ENCODE peak calls at places on chromosomes 7 and 10, in nine cellular contexts. H is stomach, N is A549, F is foreskin fibroblast, M is heart right ventricle, D is body of pancreas, B is cardiac muscle cell, J is choroid plexus epithelial cell, V is cardiac fibroblast. Z is an unnamed sample.

GRCh38 chr7:123351506-123352225 is 151.9 kb upstream of the SLC13A1 start:
- DNase-seq in H (no peak), N (no peak), F (no peak), M (no peak), D (no peak), B (peak), J (peak), V (peak), Z (no peak)

GRCh38 chr10:116690356-116691078 is 51.8 kb downstream of the HSPA12A start:
- DNase-seq in H (no peak), N (no peak), F (no peak), M (peak), D (peak), B (peak), J (peak), V (peak), Z (no peak)

GRCh38 chr10:56881218-56881617 is 520.2 kb upstream of the ZWINT start:
- DNase-seq in H (no peak), N (no peak), F (no peak), M (no peak), D (no peak), B (no peak), J (no peak), V (no peak), Z (no peak)

GRCh38 chr7:50729962-50730361 is 52.7 kb downstream of the GRB10 start:
- DNase-seq in H (no peak), N (no peak), F (no peak), M (no peak), D (no peak), B (peak), J (no peak), V (peak), Z (no peak)

GRCh38 chr7:2205036-2205780 is 27.5 kb downstream of the MAD1L1 start:
- DNase-seq in H (no peak), N (no peak), F (no peak), M (no peak), D (no peak), B (no peak), J (peak), V (no peak), Z (peak)

GRCh38 chr10:86971146-86971991 is 3.1 kb downstream of the ADIRF start:
- DNase-seq in H (peak), N (peak), F (peak), M (peak), D (peak), B (peak), J (peak), V (peak), Z (peak)

GRCh38 chr10:79149662-79150443 is 81.1 kb downstream of the ZMIZ1 start:
- DNase-seq in H (peak), N (peak), F (peak), M (peak), D (peak), B (peak), J (peak), V (peak), Z (peak)

GRCh38 chr10:114208351-114208750 is 29.2 kb downstream of the TDRD1 start:
- DNase-seq in H (no peak), N (no peak), F (no peak), M (no peak), D (no peak), B (no peak), J (no peak), V (no peak), Z (no peak)

GRCh38 chr7:7681936-7682329 is 36.5 kb downstream of the RPA3 start:
- DNase-seq in H (no peak), N (no peak), F (no peak), M (no peak), D (no peak), B (no peak), J (no peak), V (no peak), Z (no peak)

GRCh38 chr7:70349031-70349430 is 750.8 kb downstream of the AUTS2 start:
- DNase-seq in H (no peak), N (no peak), F (no peak), M (no peak), D (no peak), B (no peak), J (no peak), V (no peak), Z (no peak)

GRCh38 chr7:68793513-68793912 is 804.8 kb upstream of the AUTS2 start:
- DNase-seq in H (no peak), N (no peak), F (no peak), M (no peak), D (no peak), B (no peak), J (no peak), V (no peak), Z (no peak)

GRCh38 chr7:135386181-135386580 is 123.7 kb downstream of the CNOT4 start:
- DNase-seq in H (no peak), N (no peak), F (peak), M (no peak), D (no peak), B (no peak), J (peak), V (peak), Z (no peak)

GRCh38 chr10:8128511-8128910 is 74.0 kb downstream of the GATA3 start:
- DNase-seq in H (no peak), N (no peak), F (no peak), M (no peak), D (no peak), B (no peak), J (no peak), V (no peak), Z (no peak)

GRCh38 chr10:126872768-126873167 is 32.5 kb upstream of the DOCK1 start:
- DNase-seq in H (no peak), N (no peak), F (no peak), M (no peak), D (no peak), B (no peak), J (peak), V (peak), Z (no peak)

GRCh38 chr7:37352974-37353948 is 95.4 kb downstream of the ELMO1 start:
- DNase-seq in H (no peak), N (no peak), F (no peak), M (no peak), D (no peak), B (no peak), J (no peak), V (no peak), Z (no peak)

GRCh38 chr10:29921071-29921446 is 138.3 kb downstream of the JCAD start:
- DNase-seq in H (no peak), N (no peak), F (no peak), M (no peak), D (no peak), B (no peak), J (no peak), V (no peak), Z (no peak)

GRCh38 chr10:78328592-78329404 is 295.1 kb downstream of the RPS24 start:
- DNase-seq in H (no peak), N (no peak), F (no peak), M (no peak), D (no peak), B (no peak), J (no peak), V (no peak), Z (no peak)

GRCh38 chr7:93575555-93576397 is 1.3 kb upstream of the CALCR start:
- DNase-seq in H (no peak), N (peak), F (no peak), M (no peak), D (no peak), B (no peak), J (no peak), V (no peak), Z (no peak)
- TF ChIP-seq CTCF in H (no peak), N (no peak), F (no peak), M (no peak), D (no peak), B (no peak), J (no peak), V (no peak), Z (no peak)

DNA sequence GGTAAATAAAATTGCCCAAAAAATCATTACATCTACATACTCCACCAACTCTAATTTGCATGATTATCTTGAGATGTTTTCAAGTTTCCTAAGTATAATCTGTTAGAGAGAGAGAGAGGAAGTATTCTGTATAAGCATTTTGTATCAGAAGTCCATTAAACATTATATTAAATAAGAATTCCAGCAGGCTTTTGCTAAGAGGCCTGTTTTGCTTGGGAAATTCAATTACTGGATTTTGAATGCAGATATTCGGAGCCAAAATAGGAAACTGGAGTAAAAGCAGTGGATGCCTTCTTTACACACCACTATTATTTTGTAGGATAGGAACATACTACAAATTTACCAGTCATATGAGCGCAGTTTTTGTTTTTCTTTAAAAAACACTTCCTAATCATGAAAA is 727.8 kb downstream of the CNTNAP2 start:
- DNase-seq in H (no peak), N (no peak), F (no peak), M (no peak), D (no peak), B (no peak), J (no peak), V (no peak), Z (no peak)
- TF ChIP-seq CTCF in H (no peak), N (no peak), F (no peak), M (no peak), D (no peak), B (no peak), J (no peak), V (no peak), Z (no peak)

GRCh38 chr7:106367018-106367420 is 82.2 kb upstream of the NAMPT start:
- DNase-seq in H (no peak), N (no peak), F (peak), M (no peak), D (no peak), B (peak), J (peak), V (peak), Z (no peak)
- TF ChIP-seq CTCF in H (no peak), N (no peak), F (peak), M (peak), D (peak), B (peak), J (peak), V (peak), Z (peak)

GRCh38 chr10:31708513-31708912 is 220.1 kb downstream of the ARHGAP12 start:
- DNase-seq in H (no peak), N (no peak), F (no peak), M (no peak), D (no peak), B (no peak), J (peak), V (peak), Z (no peak)

GRCh38 chr10:31706464-31706863 is 222.2 kb downstream of the ARHGAP12 start:
- DNase-seq in H (no peak), N (no peak), F (no peak), M (no peak), D (no peak), B (no peak), J (no peak), V (no peak), Z (no peak)

GRCh38 chr10:31707578-31708411 is 220.8 kb downstream of the ARHGAP12 start:
- DNase-seq in H (no peak), N (no peak), F (peak), M (peak), D (peak), B (peak), J (peak), V (peak), Z (peak)

GRCh38 chr10:31709028-31709427 is 219.6 kb downstream of the ARHGAP12 start:
- DNase-seq in H (no peak), N (no peak), F (no peak), M (no peak), D (no peak), B (no peak), J (peak), V (peak), Z (no peak)

GRCh38 chr10:31706921-31707571 is 221.6 kb downstream of the ARHGAP12 start:
- DNase-seq in H (no peak), N (no peak), F (no peak), M (peak), D (no peak), B (peak), J (peak), V (no peak), Z (no peak)
- TF ChIP-seq CTCF in H (no peak), N (no peak), F (no peak), M (no peak), D (no peak), B (no peak), J (no peak), V (no peak), Z (no peak)

DNA sequence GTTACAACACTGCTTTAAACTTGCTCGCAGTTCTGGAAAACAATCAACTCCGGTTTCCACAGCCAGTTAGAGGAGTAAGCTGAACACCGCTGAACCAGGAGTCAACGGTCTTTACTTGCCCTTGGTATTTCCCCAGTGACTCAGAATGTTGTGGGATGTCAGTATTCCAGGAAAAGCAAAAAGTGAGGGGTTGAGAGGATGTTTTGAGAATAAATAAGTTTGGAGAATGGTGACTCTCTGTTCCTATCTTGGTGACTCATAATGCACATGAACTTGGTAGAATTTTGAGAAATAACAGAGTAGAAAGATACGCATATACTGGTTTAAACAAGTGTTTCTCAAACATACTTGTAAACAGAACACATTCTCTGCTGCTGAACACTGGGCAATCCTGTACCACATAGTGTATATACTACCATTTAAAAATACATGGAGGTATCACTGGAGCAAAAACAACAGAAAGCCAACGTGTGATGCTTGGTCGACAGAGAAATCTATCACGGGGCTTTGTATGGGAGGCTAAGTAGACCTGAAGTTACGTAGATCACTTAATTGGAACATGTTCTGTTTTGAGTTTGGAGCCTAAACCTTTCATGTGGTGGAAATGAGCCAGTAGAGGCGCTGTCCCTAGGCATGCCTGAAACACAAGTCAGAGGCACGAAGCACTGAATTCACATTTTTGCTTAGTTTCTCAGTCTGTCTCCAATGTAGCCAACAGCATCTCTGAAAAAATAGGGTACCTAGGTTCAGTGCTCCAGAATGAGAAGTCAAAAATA is 534.3 kb downstream of the PARD3 start:
- DNase-seq in H (no peak), N (peak), F (peak), M (no peak), D (no peak), B (peak), J (peak), V (peak), Z (peak)
- TF ChIP-seq CTCF in H (no peak), N (peak), F (no peak), M (no peak), D (no peak), B (peak), J (peak), V (peak), Z (no peak)

DNA sequence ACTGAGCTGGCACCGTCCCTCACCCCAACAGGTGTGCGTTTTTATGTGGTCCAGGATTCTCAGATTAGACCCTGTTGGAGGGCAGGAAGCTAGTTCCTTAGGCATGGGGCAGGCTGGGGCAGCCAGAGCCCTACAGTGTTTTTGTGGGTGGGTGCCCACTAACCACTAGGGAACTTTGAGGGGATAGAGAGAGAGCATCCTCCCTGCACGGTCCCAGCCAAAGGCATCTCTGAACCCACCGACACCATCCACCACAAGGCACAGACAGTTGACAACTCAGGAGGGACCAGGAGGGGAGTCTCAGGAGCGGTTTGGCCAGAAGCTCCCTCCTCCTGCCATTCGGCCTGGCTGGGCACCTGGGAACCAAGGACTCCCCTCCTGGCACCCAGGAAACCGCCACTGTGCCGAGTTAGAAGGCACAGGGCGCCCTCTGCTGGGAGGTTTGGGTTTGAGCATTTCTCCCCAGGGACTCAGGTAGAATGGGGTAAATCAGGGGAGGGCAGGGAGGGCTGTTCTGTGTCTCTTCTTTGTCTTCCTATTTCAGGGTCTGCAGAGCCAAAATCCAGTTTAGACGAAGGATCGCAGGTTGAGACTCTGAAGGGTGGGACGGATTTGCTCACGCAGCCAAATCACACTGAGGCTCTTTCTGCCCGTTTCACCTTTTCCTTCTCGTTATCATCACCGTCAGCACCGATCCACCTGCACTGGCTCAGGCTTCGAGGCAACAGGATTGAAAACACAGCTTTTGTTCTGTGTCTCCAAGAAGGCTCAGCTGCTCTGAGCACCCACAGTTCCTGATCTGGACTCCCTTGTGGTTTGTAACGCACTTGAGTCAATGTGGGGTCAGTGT is 84.8 kb upstream of the COL13A1 start:
- DNase-seq in H (peak), N (peak), F (no peak), M (no peak), D (peak), B (peak), J (peak), V (peak), Z (peak)
- TF ChIP-seq CTCF in H (no peak), N (peak), F (peak), M (peak), D (peak), B (peak), J (peak), V (peak), Z (peak)

DNA sequence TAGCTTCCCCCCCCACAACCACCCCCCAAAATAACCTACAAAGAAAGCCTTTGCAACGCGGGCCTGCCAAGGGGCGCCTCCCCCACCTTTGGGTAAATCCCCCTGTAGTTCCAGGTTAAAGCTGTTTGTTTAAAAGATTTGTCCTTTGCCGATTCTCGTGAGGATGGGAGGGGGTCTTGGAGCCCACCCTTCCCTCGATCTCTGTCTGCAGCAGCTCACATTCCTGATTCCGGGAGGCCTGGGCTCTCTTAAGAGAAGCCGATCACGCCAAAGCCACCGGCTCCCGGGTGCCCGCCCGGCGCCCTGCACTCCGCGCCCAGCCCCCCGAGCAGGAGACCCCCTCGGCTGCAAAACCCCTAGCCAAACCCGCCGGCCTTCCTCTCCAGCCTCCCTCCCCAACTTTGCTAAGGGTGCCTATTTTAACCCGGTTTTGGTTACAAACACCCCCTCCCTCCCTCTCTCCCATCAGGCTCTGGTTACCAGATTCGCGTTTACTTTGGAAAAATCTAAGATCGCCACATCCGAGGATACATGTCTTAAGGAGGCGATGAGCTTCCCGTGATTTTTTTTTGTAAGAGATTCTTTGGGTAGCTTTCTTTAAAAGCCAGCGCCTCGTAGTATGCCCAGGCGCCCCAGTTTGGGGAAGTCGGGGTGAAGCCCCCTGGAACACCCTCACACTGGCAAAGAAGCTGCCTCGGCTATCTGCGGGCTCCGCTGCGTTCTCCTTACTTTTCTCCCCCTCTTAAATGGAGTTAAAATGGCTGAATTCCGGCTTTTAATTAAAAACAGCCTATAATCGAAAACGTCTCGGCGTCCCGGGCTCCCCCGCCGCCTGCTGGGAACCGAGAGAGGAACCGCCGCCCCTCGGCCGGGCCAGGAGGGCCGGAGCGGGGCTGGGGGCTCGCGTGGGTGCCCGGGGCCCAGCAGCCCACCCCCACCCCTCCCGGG is 1.0 kb downstream of the TNRC18 start:
- DNase-seq in H (no peak), N (peak), F (no peak), M (no peak), D (peak), B (peak), J (peak), V (peak), Z (peak)
- TF ChIP-seq CTCF in H (no peak), N (no peak), F (no peak), M (peak), D (no peak), B (peak), J (peak), V (no peak), Z (no peak)

GRCh38 chr10:70260259-70260658 is 23.5 kb downstream of the NPFFR1 start:
- DNase-seq in H (no peak), N (no peak), F (no peak), M (no peak), D (no peak), B (no peak), J (no peak), V (no peak), Z (no peak)
- TF ChIP-seq CTCF in H (no peak), N (no peak), F (no peak), M (no peak), D (no peak), B (no peak), J (peak), V (no peak), Z (no peak)